ENCODE peak calls at places on chromosomes 16 and 17, in six cellular contexts. One of them, this sample, is unnamed.

GRCh38 chr17:76586741-76587487 is 1.3 kb upstream of the ST6GALNAC2 start:
- DNase-seq in MM.1S: no peak
- DNase-seq in GM12878: no peak
- DNase-seq in uterus: no peak
- DNase-seq in cardiac muscle cell: peak
- DNase-seq in Peyer's patch: no peak
- DNase-seq in this sample: peak

GRCh38 chr16:14180431-14181059 is 109.4 kb downstream of the MRTFB start:
- DNase-seq in MM.1S: no peak
- DNase-seq in GM12878: no peak
- DNase-seq in uterus: no peak
- DNase-seq in cardiac muscle cell: peak
- DNase-seq in Peyer's patch: no peak
- DNase-seq in this sample: no peak

GRCh38 chr17:40622509-40622928 is 25.1 kb downstream of the SMARCE1 start:
- DNase-seq in MM.1S: no peak
- DNase-seq in GM12878: no peak
- DNase-seq in uterus: no peak
- DNase-seq in cardiac muscle cell: no peak
- DNase-seq in Peyer's patch: no peak
- DNase-seq in this sample: no peak

GRCh38 chr17:67071595-67071994 is 27.2 kb downstream of the CACNG1 start:
- DNase-seq in MM.1S: no peak
- DNase-seq in GM12878: no peak
- DNase-seq in uterus: no peak
- DNase-seq in cardiac muscle cell: no peak
- DNase-seq in Peyer's patch: no peak
- DNase-seq in this sample: no peak

GRCh38 chr17:47949951-47950350 is 7.7 kb downstream of the PRR15L start:
- DNase-seq in MM.1S: peak
- DNase-seq in GM12878: no peak
- DNase-seq in uterus: no peak
- DNase-seq in cardiac muscle cell: no peak
- DNase-seq in Peyer's patch: peak
- DNase-seq in this sample: no peak

GRCh38 chr17:56594528-56595418 is 1.3 kb downstream of the NOG start:
- DNase-seq in MM.1S: peak
- DNase-seq in GM12878: no peak
- DNase-seq in uterus: no peak
- DNase-seq in cardiac muscle cell: peak
- DNase-seq in Peyer's patch: no peak
- DNase-seq in this sample: peak

GRCh38 chr16:84599528-84600202 is 18.2 kb downstream of the COTL1 start:
- DNase-seq in MM.1S: no peak
- DNase-seq in GM12878: no peak
- DNase-seq in uterus: peak
- DNase-seq in cardiac muscle cell: peak
- DNase-seq in Peyer's patch: peak
- DNase-seq in this sample: peak

GRCh38 chr16:4358831-4359561 is 7.9 kb upstream of the PAM16 start:
- DNase-seq in MM.1S: no peak
- DNase-seq in GM12878: no peak
- DNase-seq in uterus: peak
- DNase-seq in cardiac muscle cell: peak
- DNase-seq in Peyer's patch: peak
- DNase-seq in this sample: peak

GRCh38 chr16:88306860-88307545 is 75.8 kb upstream of the ZNF469 start:
- DNase-seq in MM.1S: no peak
- DNase-seq in GM12878: no peak
- DNase-seq in uterus: no peak
- DNase-seq in cardiac muscle cell: no peak
- DNase-seq in Peyer's patch: no peak
- DNase-seq in this sample: no peak

GRCh38 chr17:51846561-51846960 is 312.0 kb downstream of the CA10 start:
- DNase-seq in MM.1S: no peak
- DNase-seq in GM12878: no peak
- DNase-seq in uterus: no peak
- DNase-seq in cardiac muscle cell: no peak
- DNase-seq in Peyer's patch: no peak
- DNase-seq in this sample: no peak

GRCh38 chr16:31472559-31473203 is 729 bp downstream of the TGFB1I1 start:
- DNase-seq in MM.1S: no peak
- DNase-seq in GM12878: no peak
- DNase-seq in uterus: peak
- DNase-seq in cardiac muscle cell: peak
- DNase-seq in Peyer's patch: peak
- DNase-seq in this sample: peak

GRCh38 chr17:38844261-38844757 is 9.2 kb downstream of the RPL23 start:
- DNase-seq in MM.1S: peak
- DNase-seq in GM12878: no peak
- DNase-seq in uterus: no peak
- DNase-seq in cardiac muscle cell: no peak
- DNase-seq in Peyer's patch: no peak
- DNase-seq in this sample: no peak

GRCh38 chr17:35089846-35090193 is 26.3 kb upstream of the RFFL start:
- DNase-seq in MM.1S: no peak
- DNase-seq in GM12878: no peak
- DNase-seq in uterus: no peak
- DNase-seq in cardiac muscle cell: peak
- DNase-seq in Peyer's patch: peak
- DNase-seq in this sample: no peak

GRCh38 chr17:55742272-55743102 is 8.4 kb upstream of the PCTP start:
- DNase-seq in MM.1S: peak
- DNase-seq in GM12878: no peak
- DNase-seq in uterus: no peak
- DNase-seq in cardiac muscle cell: no peak
- DNase-seq in Peyer's patch: no peak
- DNase-seq in this sample: no peak

GRCh38 chr17:42408076-42408475 is 15.0 kb downstream of the CAVIN1 start:
- DNase-seq in MM.1S: no peak
- DNase-seq in GM12878: no peak
- DNase-seq in uterus: no peak
- DNase-seq in cardiac muscle cell: no peak
- DNase-seq in Peyer's patch: no peak
- DNase-seq in this sample: no peak
- H3K27ac ChIP-seq in MM.1S: no peak
- H3K27ac ChIP-seq in GM12878: no peak
- H3K27ac ChIP-seq in uterus: peak
- H3K27ac ChIP-seq in cardiac muscle cell: no peak
- H3K27ac ChIP-seq in Peyer's patch: peak
- H3K27ac ChIP-seq in this sample: peak

GRCh38 chr16:11698271-11698689 is 30.0 kb downstream of the SNN start:
- DNase-seq in MM.1S: no peak
- DNase-seq in GM12878: no peak
- DNase-seq in uterus: no peak
- DNase-seq in cardiac muscle cell: no peak
- DNase-seq in Peyer's patch: no peak
- DNase-seq in this sample: no peak
- H3K27ac ChIP-seq in MM.1S: peak
- H3K27ac ChIP-seq in GM12878: no peak
- H3K27ac ChIP-seq in uterus: no peak
- H3K27ac ChIP-seq in cardiac muscle cell: peak
- H3K27ac ChIP-seq in Peyer's patch: no peak
- H3K27ac ChIP-seq in this sample: no peak

GRCh38 chr17:77957869-77958715 is at the start of gene TNRC6C:
- DNase-seq in MM.1S: peak
- DNase-seq in GM12878: peak
- DNase-seq in uterus: peak
- DNase-seq in cardiac muscle cell: peak
- DNase-seq in Peyer's patch: peak
- DNase-seq in this sample: peak

GRCh38 chr17:77957215-77957868 is 1.2 kb upstream of the TNRC6C start:
- DNase-seq in MM.1S: peak
- DNase-seq in GM12878: peak
- DNase-seq in uterus: no peak
- DNase-seq in cardiac muscle cell: peak
- DNase-seq in Peyer's patch: no peak
- DNase-seq in this sample: no peak

GRCh38 chr17:77959216-77959925 is 868 bp downstream of the TNRC6C start:
- DNase-seq in MM.1S: peak
- DNase-seq in GM12878: no peak
- DNase-seq in uterus: peak
- DNase-seq in cardiac muscle cell: peak
- DNase-seq in Peyer's patch: peak
- DNase-seq in this sample: no peak

GRCh38 chr17:77959926-77960521 is 1.5 kb downstream of the TNRC6C start:
- DNase-seq in MM.1S: no peak
- DNase-seq in GM12878: no peak
- DNase-seq in uterus: no peak
- DNase-seq in cardiac muscle cell: peak
- DNase-seq in Peyer's patch: no peak
- DNase-seq in this sample: no peak

DNA sequence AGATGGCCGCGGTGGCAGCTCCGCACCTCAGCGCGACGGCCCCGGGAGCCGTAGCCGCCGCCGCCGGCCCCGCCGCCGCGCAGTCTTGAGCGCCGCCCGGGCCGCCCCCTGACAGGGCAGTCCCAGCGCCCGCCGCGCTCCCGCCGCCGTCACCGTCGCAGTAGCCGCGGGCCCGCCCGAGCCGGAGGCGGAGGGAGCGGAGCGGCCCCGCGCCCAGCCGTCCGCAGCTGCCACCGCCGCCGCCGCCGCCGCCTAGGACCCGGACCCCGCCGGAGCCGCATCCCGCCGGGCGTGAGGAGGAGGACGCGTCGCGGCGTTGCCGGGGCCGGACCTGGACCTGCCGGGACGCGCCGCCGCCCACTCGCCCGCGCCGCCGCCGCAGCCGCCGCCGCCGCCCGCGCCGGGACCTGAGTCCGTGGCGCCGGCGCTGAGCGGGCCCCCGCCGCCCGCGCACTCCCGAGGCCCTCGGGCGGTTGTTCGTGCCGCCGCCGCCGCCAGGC is 263 bp downstream of the TNRC6C start:
- DNase-seq in MM.1S: no peak
- DNase-seq in GM12878: no peak
- DNase-seq in uterus: no peak
- DNase-seq in cardiac muscle cell: no peak
- DNase-seq in Peyer's patch: no peak
- DNase-seq in this sample: no peak
- H3K27ac ChIP-seq in MM.1S: no peak
- H3K27ac ChIP-seq in GM12878: no peak
- H3K27ac ChIP-seq in uterus: peak
- H3K27ac ChIP-seq in cardiac muscle cell: no peak
- H3K27ac ChIP-seq in Peyer's patch: peak
- H3K27ac ChIP-seq in this sample: peak

GRCh38 chr17:18247613-18248001 is 10.9 kb downstream of the FLII start:
- DNase-seq in MM.1S: no peak
- DNase-seq in GM12878: no peak
- DNase-seq in uterus: peak
- DNase-seq in cardiac muscle cell: no peak
- DNase-seq in Peyer's patch: no peak
- DNase-seq in this sample: no peak

GRCh38 chr17:18248300-18248731 is 10.2 kb downstream of the FLII start:
- DNase-seq in MM.1S: peak
- DNase-seq in GM12878: no peak
- DNase-seq in uterus: peak
- DNase-seq in cardiac muscle cell: peak
- DNase-seq in Peyer's patch: peak
- DNase-seq in this sample: no peak

GRCh38 chr17:18246880-18247612 is 11.5 kb downstream of the FLII start:
- DNase-seq in MM.1S: no peak
- DNase-seq in GM12878: no peak
- DNase-seq in uterus: peak
- DNase-seq in cardiac muscle cell: peak
- DNase-seq in Peyer's patch: peak
- DNase-seq in this sample: peak

GRCh38 chr17:18245038-18245776 is 13.3 kb downstream of the FLII start:
- DNase-seq in MM.1S: no peak
- DNase-seq in GM12878: no peak
- DNase-seq in uterus: no peak
- DNase-seq in cardiac muscle cell: no peak
- DNase-seq in Peyer's patch: no peak
- DNase-seq in this sample: no peak

GRCh38 chr17:18246109-18246725 is 12.3 kb downstream of the FLII start:
- DNase-seq in MM.1S: no peak
- DNase-seq in GM12878: no peak
- DNase-seq in uterus: no peak
- DNase-seq in cardiac muscle cell: no peak
- DNase-seq in Peyer's patch: no peak
- DNase-seq in this sample: no peak
- H3K27ac ChIP-seq in MM.1S: no peak
- H3K27ac ChIP-seq in GM12878: no peak
- H3K27ac ChIP-seq in uterus: no peak
- H3K27ac ChIP-seq in cardiac muscle cell: no peak
- H3K27ac ChIP-seq in Peyer's patch: no peak
- H3K27ac ChIP-seq in this sample: no peak

DNA sequence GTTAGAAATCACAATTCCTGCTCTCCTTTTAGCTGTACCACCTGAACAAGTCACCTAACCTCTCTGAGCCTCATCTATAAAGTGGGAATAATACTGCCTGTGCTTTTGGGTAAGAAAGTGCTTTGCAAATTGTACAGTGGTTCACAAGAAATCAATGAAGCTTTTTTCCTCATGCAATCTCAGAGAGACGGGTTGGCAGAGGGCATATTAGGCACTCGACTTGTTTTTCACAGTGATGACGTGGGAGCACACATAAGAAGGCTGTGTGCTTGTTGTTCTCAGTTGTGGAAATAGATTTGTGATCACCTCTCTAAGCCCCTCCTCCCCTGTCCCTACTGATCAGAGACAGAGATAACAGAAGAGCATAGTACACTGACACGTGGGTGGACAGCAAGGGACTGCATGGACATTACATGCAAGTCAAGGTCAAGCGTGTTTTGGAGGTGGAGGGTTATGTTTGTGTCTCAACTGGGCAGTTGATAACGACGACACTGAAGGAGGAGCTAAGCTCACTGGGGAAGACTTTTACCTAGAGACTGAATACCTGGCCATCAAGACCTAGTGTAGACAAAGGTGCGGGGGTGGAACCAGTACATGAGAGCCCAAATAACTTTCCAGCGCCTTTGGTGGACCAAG is 1.7 kb upstream of the GPT2 start:
- DNase-seq in MM.1S: no peak
- DNase-seq in GM12878: no peak
- DNase-seq in uterus: no peak
- DNase-seq in cardiac muscle cell: no peak
- DNase-seq in Peyer's patch: no peak
- DNase-seq in this sample: no peak
- H3K27ac ChIP-seq in MM.1S: no peak
- H3K27ac ChIP-seq in GM12878: no peak
- H3K27ac ChIP-seq in uterus: no peak
- H3K27ac ChIP-seq in cardiac muscle cell: no peak
- H3K27ac ChIP-seq in Peyer's patch: no peak
- H3K27ac ChIP-seq in this sample: no peak

GRCh38 chr17:4856937-4857314 is 23.8 kb downstream of the MINK1 start:
- DNase-seq in MM.1S: no peak
- DNase-seq in GM12878: no peak
- DNase-seq in uterus: no peak
- DNase-seq in cardiac muscle cell: no peak
- DNase-seq in Peyer's patch: no peak
- DNase-seq in this sample: no peak

GRCh38 chr17:4858880-4859260 is 25.7 kb downstream of the MINK1 start:
- DNase-seq in MM.1S: no peak
- DNase-seq in GM12878: no peak
- DNase-seq in uterus: no peak
- DNase-seq in cardiac muscle cell: no peak
- DNase-seq in Peyer's patch: no peak
- DNase-seq in this sample: peak

GRCh38 chr17:4854181-4854681 is 21.1 kb downstream of the MINK1 start:
- DNase-seq in MM.1S: no peak
- DNase-seq in GM12878: no peak
- DNase-seq in uterus: no peak
- DNase-seq in cardiac muscle cell: no peak
- DNase-seq in Peyer's patch: no peak
- DNase-seq in this sample: no peak

GRCh38 chr17:4858068-4858879 is 25.1 kb downstream of the MINK1 start:
- DNase-seq in MM.1S: no peak
- DNase-seq in GM12878: no peak
- DNase-seq in uterus: no peak
- DNase-seq in cardiac muscle cell: no peak
- DNase-seq in Peyer's patch: no peak
- DNase-seq in this sample: no peak

GRCh38 chr17:4856271-4856936 is 23.3 kb downstream of the MINK1 start:
- DNase-seq in MM.1S: no peak
- DNase-seq in GM12878: no peak
- DNase-seq in uterus: no peak
- DNase-seq in cardiac muscle cell: no peak
- DNase-seq in Peyer's patch: no peak
- DNase-seq in this sample: no peak
- H3K27ac ChIP-seq in MM.1S: no peak
- H3K27ac ChIP-seq in GM12878: no peak
- H3K27ac ChIP-seq in uterus: no peak
- H3K27ac ChIP-seq in cardiac muscle cell: no peak
- H3K27ac ChIP-seq in Peyer's patch: no peak
- H3K27ac ChIP-seq in this sample: peak

This sample was measured in upper lobe of right lung.